ENCODE peak calls at places on chromosomes 1 and 21, in nine cellular contexts. C, J, I, B, M, K, V, S and T are unnamed samples.

GRCh38 chr1:60054374-60054773 is 19.2 kb downstream of the C1orf87 start:
- DNase-seq in I (no peak), M (no peak), B (no peak), S (no peak), C (no peak), J (no peak), V (no peak), K (no peak), T (no peak)

GRCh38 chr1:40612345-40612831 is 53.1 kb downstream of the RIMS3 start:
- DNase-seq in K (peak), S (peak), M (peak), I (peak), C (peak), B (peak), V (no peak), J (peak), T (no peak)

GRCh38 chr1:207393610-207394009 is 60.5 kb upstream of the CR2 start:
- DNase-seq in S (peak), K (no peak), C (peak), I (no peak), J (no peak), V (peak), B (no peak), M (no peak), T (peak)

GRCh38 chr1:1213153-1213918 is 617 bp downstream of the TNFRSF4 start:
- DNase-seq in S (no peak), C (no peak), B (no peak), K (no peak), V (no peak), J (no peak), M (peak), I (no peak), T (no peak)

GRCh38 chr1:206505702-206506375 is 1.5 kb upstream of the RASSF5 start:
- DNase-seq in C (no peak), B (no peak), S (peak), J (no peak), M (no peak), V (no peak), I (no peak), K (peak), T (no peak)

GRCh38 chr1:232280910-232281309 is 349.0 kb downstream of the SIPA1L2 start:
- DNase-seq in B (no peak), J (no peak), I (no peak), K (no peak), M (no peak), C (no peak), V (no peak), S (no peak), T (no peak)

GRCh38 chr21:39456665-39457064 is 4.9 kb downstream of the SH3BGR start:
- DNase-seq in V (no peak), J (no peak), S (peak), K (no peak), B (no peak), C (no peak), M (no peak), I (no peak), T (no peak)

GRCh38 chr1:234517087-234517802 is 38.3 kb upstream of the TARBP1 start:
- DNase-seq in V (no peak), I (no peak), K (no peak), J (no peak), B (no peak), S (no peak), C (no peak), M (no peak), T (no peak)

GRCh38 chr21:45026833-45027232 is 47.5 kb upstream of the ADARB1 start:
- DNase-seq in M (no peak), B (no peak), I (no peak), V (no peak), S (no peak), J (no peak), C (no peak), K (peak), T (no peak)

GRCh38 chr1:151972533-151973270 is 21.0 kb downstream of the S100A10 start:
- DNase-seq in M (no peak), S (peak), C (peak), I (no peak), J (peak), B (peak), V (peak), K (no peak), T (no peak)

GRCh38 chr1:31095298-31095981 is 29.9 kb upstream of the PUM1 start:
- DNase-seq in I (no peak), V (peak), C (peak), K (no peak), B (no peak), J (no peak), S (peak), M (no peak), T (peak)

GRCh38 chr1:14969006-14969405 is 184.5 kb upstream of the TMEM51 start:
- DNase-seq in V (no peak), C (no peak), S (no peak), K (no peak), I (no peak), M (peak), J (no peak), B (no peak), T (no peak)

GRCh38 chr1:58721247-58721820 is 21.5 kb upstream of the MYSM1 start:
- DNase-seq in V (no peak), I (no peak), S (peak), B (peak), J (no peak), C (no peak), K (no peak), M (no peak), T (no peak)

GRCh38 chr1:88237026-88237425 is 447.0 kb upstream of the PKN2 start:
- DNase-seq in I (no peak), K (no peak), M (no peak), C (peak), B (peak), V (peak), J (no peak), S (no peak), T (peak)

GRCh38 chr1:214445846-214446614 is 105.4 kb downstream of the PTPN14 start:
- DNase-seq in I (no peak), V (peak), S (peak), M (no peak), J (no peak), C (peak), K (no peak), B (no peak), T (peak)

GRCh38 chr1:212328248-212328647 is 43.0 kb downstream of the PPP2R5A start:
- DNase-seq in J (no peak), V (no peak), K (no peak), C (no peak), M (no peak), I (no peak), B (no peak), S (no peak), T (no peak)

GRCh38 chr1:182185822-182186756 is 124.6 kb upstream of the ZNF648 start:
- DNase-seq in M (no peak), S (peak), C (no peak), B (no peak), V (peak), J (no peak), K (no peak), I (no peak), T (peak)